ENCODE peak calls at places on chromosomes 16 and 17, in six cellular contexts. One of them, this sample, is unnamed.

GRCh38 chr17:7439462-7440112 is at the start of gene FGF11:
- DNase-seq in tibial nerve: no peak
- DNase-seq in NB4: no peak
- DNase-seq in prostate gland: no peak
- DNase-seq in spleen: no peak
- DNase-seq in HCT116: no peak
- DNase-seq in this sample: no peak

GRCh38 chr16:11835891-11836652 is 15.3 kb downstream of the RSL1D1 start:
- DNase-seq in tibial nerve: no peak
- DNase-seq in NB4: no peak
- DNase-seq in prostate gland: no peak
- DNase-seq in spleen: no peak
- DNase-seq in HCT116: no peak
- DNase-seq in this sample: no peak

GRCh38 chr16:1665829-1666228 is 12.2 kb upstream of the JPT2 start:
- DNase-seq in tibial nerve: no peak
- DNase-seq in NB4: no peak
- DNase-seq in prostate gland: no peak
- DNase-seq in spleen: no peak
- DNase-seq in HCT116: no peak
- DNase-seq in this sample: no peak

GRCh38 chr16:55502801-55503366 is 6.0 kb upstream of the LPCAT2 start:
- DNase-seq in tibial nerve: peak
- DNase-seq in NB4: no peak
- DNase-seq in prostate gland: peak
- DNase-seq in spleen: no peak
- DNase-seq in HCT116: peak
- DNase-seq in this sample: peak

GRCh38 chr17:77419547-77420475 is 279.0 kb downstream of the SEC14L1 start:
- DNase-seq in tibial nerve: no peak
- DNase-seq in NB4: peak
- DNase-seq in prostate gland: no peak
- DNase-seq in spleen: no peak
- DNase-seq in HCT116: no peak
- DNase-seq in this sample: no peak

GRCh38 chr17:7223375-7223774 is 3.6 kb downstream of the ACADVL start:
- DNase-seq in tibial nerve: no peak
- DNase-seq in NB4: no peak
- DNase-seq in prostate gland: no peak
- DNase-seq in spleen: no peak
- DNase-seq in HCT116: no peak
- DNase-seq in this sample: no peak

GRCh38 chr16:14491831-14492529 is 138.1 kb downstream of the PARN start:
- DNase-seq in tibial nerve: no peak
- DNase-seq in NB4: no peak
- DNase-seq in prostate gland: no peak
- DNase-seq in spleen: no peak
- DNase-seq in HCT116: no peak
- DNase-seq in this sample: no peak

GRCh38 chr17:74386397-74386796 is 19.1 kb downstream of the GPR142 start:
- DNase-seq in tibial nerve: peak
- DNase-seq in NB4: peak
- DNase-seq in prostate gland: no peak
- DNase-seq in spleen: no peak
- DNase-seq in HCT116: no peak
- DNase-seq in this sample: no peak

GRCh38 chr16:27729516-27730304 is 179.8 kb downstream of the KATNIP start:
- DNase-seq in tibial nerve: peak
- DNase-seq in NB4: peak
- DNase-seq in prostate gland: no peak
- DNase-seq in spleen: no peak
- DNase-seq in HCT116: no peak
- DNase-seq in this sample: peak

GRCh38 chr16:35750157-35750689 is 2290.8 kb downstream of the TP53TG3F start:
- DNase-seq in tibial nerve: no peak
- DNase-seq in NB4: no peak
- DNase-seq in prostate gland: no peak
- DNase-seq in spleen: no peak
- DNase-seq in HCT116: no peak
- DNase-seq in this sample: no peak

GRCh38 chr16:50629334-50629733 is 51.8 kb downstream of the SNX20 start:
- DNase-seq in tibial nerve: no peak
- DNase-seq in NB4: no peak
- DNase-seq in prostate gland: no peak
- DNase-seq in spleen: no peak
- DNase-seq in HCT116: no peak
- DNase-seq in this sample: no peak
- TF ChIP-seq POLR2A in tibial nerve: no peak
- TF ChIP-seq POLR2A in NB4: no peak
- TF ChIP-seq POLR2A in prostate gland: no peak
- TF ChIP-seq POLR2A in spleen: no peak
- TF ChIP-seq POLR2A in HCT116: no peak
- TF ChIP-seq POLR2A in this sample: no peak

GRCh38 chr16:75224683-75225082 is 5.9 kb downstream of the CTRB1 start:
- DNase-seq in tibial nerve: no peak
- DNase-seq in NB4: no peak
- DNase-seq in prostate gland: no peak
- DNase-seq in spleen: peak
- DNase-seq in HCT116: no peak
- DNase-seq in this sample: no peak
- TF ChIP-seq POLR2A in tibial nerve: no peak
- TF ChIP-seq POLR2A in NB4: no peak
- TF ChIP-seq POLR2A in prostate gland: no peak
- TF ChIP-seq POLR2A in spleen: no peak
- TF ChIP-seq POLR2A in HCT116: no peak
- TF ChIP-seq POLR2A in this sample: no peak

GRCh38 chr17:81909966-81910839 is 996 bp downstream of the PCYT2 start:
- DNase-seq in tibial nerve: no peak
- DNase-seq in NB4: peak
- DNase-seq in prostate gland: no peak
- DNase-seq in spleen: peak
- DNase-seq in HCT116: no peak
- DNase-seq in this sample: peak
- TF ChIP-seq POLR2A in tibial nerve: no peak
- TF ChIP-seq POLR2A in NB4: no peak
- TF ChIP-seq POLR2A in prostate gland: no peak
- TF ChIP-seq POLR2A in spleen: no peak
- TF ChIP-seq POLR2A in HCT116: no peak
- TF ChIP-seq POLR2A in this sample: no peak

GRCh38 chr16:23534868-23535860 is 22.0 kb downstream of the EARS2 start:
- DNase-seq in tibial nerve: no peak
- DNase-seq in NB4: no peak
- DNase-seq in prostate gland: no peak
- DNase-seq in spleen: no peak
- DNase-seq in HCT116: no peak
- DNase-seq in this sample: no peak
- TF ChIP-seq POLR2A in tibial nerve: no peak
- TF ChIP-seq POLR2A in NB4: no peak
- TF ChIP-seq POLR2A in prostate gland: no peak
- TF ChIP-seq POLR2A in spleen: no peak
- TF ChIP-seq POLR2A in HCT116: no peak
- TF ChIP-seq POLR2A in this sample: no peak

DNA sequence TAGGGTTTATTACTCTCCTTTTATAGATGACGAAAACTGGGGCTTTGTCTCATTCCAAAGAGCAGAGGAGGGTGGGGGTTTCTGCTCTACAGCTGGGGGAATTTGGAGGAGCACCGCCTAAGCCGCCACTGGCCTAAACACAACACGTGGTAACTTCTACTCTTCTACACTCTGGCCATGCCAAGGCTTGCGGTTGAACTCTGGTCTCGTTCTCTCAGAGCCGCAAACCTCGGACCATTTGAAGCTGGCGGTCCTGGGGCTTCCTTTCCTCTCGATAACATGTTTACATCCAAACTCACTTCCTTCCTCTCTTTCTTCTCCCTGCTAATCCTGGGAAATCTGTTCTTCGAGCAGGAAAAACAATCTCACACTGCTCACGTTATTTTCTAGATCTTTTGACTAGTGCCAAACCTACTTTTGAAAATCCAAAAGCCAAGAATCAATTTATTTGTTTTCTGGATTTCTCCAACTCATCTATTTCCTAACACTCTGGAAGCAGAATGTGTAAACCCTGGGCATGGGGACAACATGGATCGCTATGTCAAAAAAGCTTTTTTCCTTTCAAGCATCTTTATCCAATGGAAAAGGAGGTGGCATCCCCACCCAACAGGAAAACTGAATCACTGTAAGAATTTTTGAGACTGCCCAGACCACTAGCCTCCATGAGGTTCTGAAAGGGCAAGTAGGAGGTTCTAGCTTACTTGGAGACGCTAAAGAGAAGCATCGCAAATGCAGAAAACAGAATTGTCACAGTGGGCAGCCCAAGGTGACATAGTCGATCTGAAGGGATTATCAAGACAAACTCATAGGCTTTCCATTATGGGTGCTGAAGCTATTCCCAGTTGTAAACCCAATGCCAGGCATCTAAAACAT is 13.6 kb upstream of the EEF2K start:
- DNase-seq in tibial nerve: peak
- DNase-seq in NB4: peak
- DNase-seq in prostate gland: peak
- DNase-seq in spleen: peak
- DNase-seq in HCT116: no peak
- DNase-seq in this sample: no peak
- TF ChIP-seq POLR2A in tibial nerve: peak
- TF ChIP-seq POLR2A in NB4: no peak
- TF ChIP-seq POLR2A in prostate gland: peak
- TF ChIP-seq POLR2A in spleen: no peak
- TF ChIP-seq POLR2A in HCT116: no peak
- TF ChIP-seq POLR2A in this sample: no peak

GRCh38 chr16:30651124-30652004 is 604 bp downstream of the PRR14 start:
- DNase-seq in tibial nerve: peak
- DNase-seq in NB4: peak
- DNase-seq in prostate gland: peak
- DNase-seq in spleen: peak
- DNase-seq in HCT116: no peak
- DNase-seq in this sample: peak
- TF ChIP-seq POLR2A in tibial nerve: no peak
- TF ChIP-seq POLR2A in NB4: peak
- TF ChIP-seq POLR2A in prostate gland: peak
- TF ChIP-seq POLR2A in spleen: no peak
- TF ChIP-seq POLR2A in HCT116: no peak
- TF ChIP-seq POLR2A in this sample: peak

This sample was measured in H54.